ENCODE peak calls at places on chromosome 12, in ten cellular contexts. L, N, T, X, P, S, Q, F, B and W are unnamed samples.

GRCh38 chr12:101501410-101502045 is 26.4 kb downstream of the SPIC start:
- DNase-seq in T (peak), Q (peak), S (no peak), P (peak), F (no peak), B (no peak), N (no peak), L (no peak), X (peak), W (peak)

GRCh38 chr12:61367281-61367785 is 892.9 kb upstream of the USP15 start:
- DNase-seq in N (no peak), F (no peak), T (no peak), B (peak), P (no peak), Q (peak), S (no peak), L (no peak), X (no peak), W (peak)

GRCh38 chr12:116697305-116698130 is 40.4 kb downstream of the SPRING1 start:
- DNase-seq in N (no peak), Q (no peak), L (peak), P (peak), T (no peak), S (no peak), X (peak), F (no peak), B (peak), W (peak)

GRCh38 chr12:109559200-109559505 is 14.2 kb downstream of the MMAB start:
- DNase-seq in N (no peak), X (no peak), S (no peak), B (no peak), F (no peak), L (no peak), T (no peak), Q (no peak), P (no peak), W (no peak)

GRCh38 chr12:122116707-122117535 is 38.4 kb downstream of the MLXIP start:
- DNase-seq in S (no peak), F (no peak), Q (no peak), L (no peak), B (no peak), X (no peak), T (no peak), N (no peak), P (no peak), W (no peak)

GRCh38 chr12:114710151-114710550 is 26.2 kb upstream of the TBX3 start:
- DNase-seq in F (no peak), T (no peak), P (no peak), B (no peak), X (no peak), L (no peak), N (no peak), S (no peak), Q (no peak), W (no peak)

GRCh38 chr12:101759396-101760047 is 20.3 kb upstream of the SYCP3 start:
- DNase-seq in Q (peak), B (peak), T (peak), N (no peak), F (peak), S (no peak), X (peak), L (peak), P (peak), W (peak)

GRCh38 chr12:49949866-49950265 is 671 bp upstream of the AQP2 start:
- DNase-seq in F (no peak), T (no peak), B (no peak), N (no peak), Q (no peak), P (no peak), S (no peak), L (no peak), X (no peak), W (no peak)

GRCh38 chr12:21526053-21526452 is at the start of gene SPX:
- DNase-seq in F (no peak), X (peak), N (no peak), L (no peak), S (no peak), P (peak), T (peak), B (peak), Q (peak), W (peak)

GRCh38 chr12:131861261-131862083 is 33.0 kb upstream of the ULK1 start:
- DNase-seq in N (no peak), B (no peak), T (no peak), F (no peak), S (no peak), P (no peak), L (no peak), X (no peak), Q (no peak), W (no peak)

GRCh38 chr12:114476159-114476558 is 70.2 kb upstream of the TBX5 start:
- DNase-seq in F (peak), Q (peak), P (peak), N (no peak), L (no peak), T (peak), S (no peak), B (peak), X (peak), W (peak)

GRCh38 chr12:27534060-27534764 is 10.2 kb downstream of the PPFIBP1 start:
- DNase-seq in P (no peak), Q (no peak), L (peak), N (no peak), X (no peak), B (no peak), T (no peak), S (no peak), F (no peak), W (no peak)

GRCh38 chr12:27158322-27158721 is 75.9 kb upstream of the C12orf71 start:
- DNase-seq in F (no peak), B (no peak), Q (no peak), P (no peak), L (no peak), N (no peak), S (no peak), T (no peak), X (no peak), W (no peak)

GRCh38 chr12:22525426-22525825 is 18.9 kb downstream of the C2CD5 start:
- DNase-seq in X (peak), S (peak), B (peak), P (peak), F (peak), Q (peak), T (peak), N (no peak), L (no peak), W (no peak)

GRCh38 chr12:27292718-27293117 is 39.9 kb upstream of the BMAL2 start:
- DNase-seq in T (no peak), X (no peak), F (no peak), P (no peak), L (no peak), B (no peak), S (no peak), N (no peak), Q (no peak), W (no peak)

GRCh38 chr12:49340095-49340870 is 3.3 kb upstream of the C1QL4 start:
- DNase-seq in S (no peak), L (no peak), X (no peak), Q (no peak), P (no peak), F (no peak), T (no peak), N (no peak), B (no peak), W (no peak)

GRCh38 chr12:68589194-68589593 is 21.5 kb upstream of the RAP1B start:
- DNase-seq in F (no peak), Q (no peak), P (peak), L (no peak), N (no peak), B (no peak), S (no peak), T (no peak), X (no peak), W (no peak)

GRCh38 chr12:52165096-52165855 is 26.5 kb downstream of the KRT80 start:
- DNase-seq in F (no peak), N (no peak), T (no peak), P (no peak), X (no peak), Q (no peak), S (no peak), L (no peak), B (no peak), W (no peak)

GRCh38 chr12:50195832-50196231 is 28.7 kb upstream of the CERS5 start:
- DNase-seq in P (no peak), N (no peak), S (peak), T (no peak), L (no peak), F (peak), B (no peak), X (no peak), Q (no peak), W (no peak)

GRCh38 chr12:1630827-1631591 is 2.0 kb downstream of the WNT5B start:
- DNase-seq in F (no peak), Q (no peak), B (no peak), X (peak), S (no peak), T (no peak), L (no peak), P (peak), N (no peak), W (no peak)

GRCh38 chr12:104358353-104359003 is 54.9 kb downstream of the EID3 start:
- DNase-seq in L (peak), S (no peak), T (peak), X (peak), F (peak), N (peak), P (peak), B (peak), Q (peak), W (peak)

DNA sequence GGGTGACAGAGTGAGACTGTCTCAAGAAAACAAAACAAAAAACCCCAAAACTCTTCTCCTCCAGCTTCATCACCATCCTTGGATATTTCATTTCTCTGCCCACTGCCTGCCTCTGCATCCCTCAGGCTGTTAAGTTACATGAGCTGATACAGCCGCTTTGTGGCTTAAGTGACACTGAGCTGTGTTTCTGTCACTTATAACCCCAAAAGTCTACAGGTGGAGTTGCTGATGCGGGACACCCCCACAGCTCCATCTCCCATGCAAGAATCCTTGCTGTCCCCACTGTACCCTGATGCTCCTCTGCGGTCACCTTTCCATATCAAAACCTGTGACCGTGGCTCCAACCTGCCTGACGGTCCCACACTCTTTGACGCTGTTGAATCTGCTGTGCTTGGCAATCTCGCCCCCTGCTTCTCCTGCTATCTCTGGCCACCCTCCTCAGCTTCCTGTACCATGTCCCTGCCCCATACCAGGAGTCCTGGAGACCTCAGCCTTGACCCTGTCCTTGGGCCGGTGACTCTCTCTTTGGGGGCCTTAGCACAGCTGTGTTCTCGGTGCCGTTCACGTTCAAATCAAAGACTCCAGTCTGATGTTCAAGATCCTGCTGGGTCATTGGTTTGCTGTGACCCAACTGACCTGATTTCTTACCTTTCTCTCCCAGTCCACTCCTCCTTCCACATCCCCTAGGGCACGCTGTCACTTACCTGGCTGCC is 20.3 kb downstream of the HVCN1 start:
- DNase-seq in L (peak), F (no peak), N (no peak), S (no peak), X (no peak), P (no peak), T (no peak), Q (no peak), B (no peak), W (no peak)
- TF ChIP-seq CTCF in L (no peak), F (no peak), N (no peak), S (no peak), X (no peak), P (no peak), T (no peak), Q (no peak), B (no peak), W (no peak)

GRCh38 chr12:54603872-54604271 is 15.4 kb upstream of the PPP1R1A start:
- DNase-seq in T (no peak), L (no peak), S (no peak), X (no peak), N (no peak), Q (no peak), B (no peak), F (no peak), P (no peak), W (no peak)

GRCh38 chr12:54604436-54604835 is 16.0 kb upstream of the PPP1R1A start:
- DNase-seq in L (no peak), P (no peak), B (no peak), N (no peak), S (no peak), T (no peak), X (no peak), Q (no peak), F (no peak), W (no peak)

GRCh38 chr12:54602661-54603060 is 14.2 kb upstream of the PPP1R1A start:
- DNase-seq in B (no peak), P (no peak), S (no peak), X (no peak), N (no peak), L (no peak), T (no peak), F (no peak), Q (no peak), W (no peak)

GRCh38 chr12:54603173-54603814 is 14.8 kb upstream of the PPP1R1A start:
- DNase-seq in L (peak), B (peak), F (peak), N (peak), X (peak), P (peak), S (peak), Q (peak), T (peak), W (peak)

GRCh38 chr12:54601841-54602240 is 13.4 kb upstream of the PPP1R1A start:
- DNase-seq in S (no peak), Q (peak), T (no peak), X (peak), F (no peak), B (peak), P (no peak), L (no peak), N (no peak), W (peak)
- TF ChIP-seq CTCF in S (no peak), Q (no peak), T (no peak), X (no peak), F (peak), B (no peak), P (no peak), L (no peak), N (no peak), W (no peak)

GRCh38 chr12:25384038-25384953 is 133.6 kb upstream of the KRAS start:
- DNase-seq in B (peak), X (peak), F (no peak), L (no peak), S (no peak), Q (no peak), N (no peak), T (peak), P (no peak), W (no peak)

GRCh38 chr12:25388216-25388615 is 137.5 kb upstream of the KRAS start:
- DNase-seq in P (no peak), S (no peak), Q (no peak), F (peak), X (no peak), N (no peak), T (no peak), B (peak), L (peak), W (no peak)

GRCh38 chr12:25386823-25387134 is 136.1 kb upstream of the KRAS start:
- DNase-seq in S (no peak), F (no peak), L (no peak), N (no peak), T (no peak), P (no peak), B (no peak), Q (no peak), X (no peak), W (no peak)

GRCh38 chr12:25384954-25385216 is 134.2 kb upstream of the KRAS start:
- DNase-seq in N (no peak), P (no peak), T (no peak), F (no peak), Q (no peak), L (no peak), X (no peak), B (no peak), S (no peak), W (no peak)

DNA sequence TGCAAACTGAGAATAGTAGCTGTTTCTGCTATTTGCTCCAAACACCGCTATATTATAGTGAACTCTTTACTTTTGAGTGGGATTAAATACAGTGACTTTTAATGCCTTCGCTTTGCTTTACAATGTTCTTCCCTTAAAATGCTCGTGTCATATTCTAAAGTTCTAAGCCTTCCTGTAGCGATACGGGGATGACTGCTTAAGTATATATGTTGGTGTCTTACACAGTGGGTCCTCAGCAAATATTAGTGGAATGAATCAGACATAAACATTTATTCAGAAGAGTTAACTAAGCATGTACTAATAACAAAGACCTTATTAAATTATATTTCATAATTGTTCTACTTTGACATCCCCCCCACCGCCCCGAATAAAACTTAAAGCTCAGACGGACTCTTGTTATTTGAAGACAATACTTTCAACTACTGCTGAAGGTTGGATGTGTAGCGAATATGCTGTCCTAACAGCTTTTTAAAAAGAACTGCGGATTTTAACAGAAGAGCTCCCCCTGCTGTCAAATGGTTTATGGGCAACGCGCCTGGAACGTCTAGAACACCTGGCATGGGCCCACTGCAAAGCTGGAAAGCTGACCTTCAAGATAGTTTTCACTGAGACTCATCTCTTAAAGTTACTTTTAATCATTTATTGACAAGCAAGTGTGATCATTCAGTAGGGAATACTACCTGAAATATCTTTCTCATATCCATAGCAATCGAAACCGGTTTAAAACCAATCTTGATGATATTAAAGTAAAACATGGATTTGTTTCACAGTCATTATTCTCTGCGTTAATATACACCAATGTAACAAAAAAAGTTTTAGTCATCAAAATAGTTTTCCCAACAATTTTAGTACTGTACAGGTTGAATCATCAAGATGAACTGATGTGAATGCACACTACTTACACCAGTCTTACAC is 136.7 kb upstream of the KRAS start:
- DNase-seq in Q (peak), X (peak), P (peak), T (peak), L (peak), N (peak), S (peak), B (peak), F (peak), W (peak)
- TF ChIP-seq CTCF in Q (peak), X (peak), P (peak), T (peak), L (peak), N (peak), S (peak), B (peak), F (peak), W (peak)

GRCh38 chr12:12010277-12011031 is 60.3 kb upstream of the BCL2L14 start:
- DNase-seq in X (peak), T (peak), F (peak), P (peak), S (peak), N (peak), L (peak), Q (no peak), B (no peak), W (no peak)

GRCh38 chr12:12007001-12007712 is 63.6 kb upstream of the BCL2L14 start:
- DNase-seq in Q (no peak), N (no peak), B (no peak), F (peak), P (peak), L (peak), T (no peak), X (peak), S (no peak), W (no peak)

GRCh38 chr12:12007713-12008231 is 63.0 kb upstream of the BCL2L14 start:
- DNase-seq in X (no peak), S (no peak), L (no peak), F (no peak), N (no peak), P (no peak), Q (no peak), T (no peak), B (no peak), W (no peak)

GRCh38 chr12:12008232-12008850 is 62.4 kb upstream of the BCL2L14 start:
- DNase-seq in N (no peak), L (no peak), B (no peak), P (no peak), Q (no peak), S (no peak), F (no peak), X (peak), T (no peak), W (no peak)

GRCh38 chr12:12008931-12009611 is 61.7 kb upstream of the BCL2L14 start:
- DNase-seq in B (peak), S (no peak), N (peak), Q (peak), L (no peak), F (peak), T (peak), X (peak), P (peak), W (peak)
- TF ChIP-seq CTCF in B (no peak), S (peak), N (no peak), Q (peak), L (peak), F (no peak), T (no peak), X (peak), P (no peak), W (no peak)

GRCh38 chr12:56119361-56119796 is 1.3 kb downstream of the ZC3H10 start:
- DNase-seq in X (peak), L (peak), F (peak), T (peak), P (peak), B (peak), S (peak), Q (peak), N (peak), W (peak)
- TF ChIP-seq CTCF in X (peak), L (peak), F (peak), T (peak), P (peak), B (peak), S (peak), Q (peak), N (peak), W (peak)